ENCODE peak calls at places on chromosomes 4 and X, in four cellular contexts. X is mesendoderm, N is PC-3, B is mesenchymal stem cell. Q is an unnamed sample.

GRCh38 chr4:24473309-24473721 is 111.0 kb downstream of the DHX15 start:
- DNase-seq in N (peak), B (peak), X (peak), Q (peak)

GRCh38 chr4:174152717-174153466 is 130.6 kb downstream of the FBXO8 start:
- DNase-seq in B (peak), N (no peak), X (peak), Q (no peak)

GRCh38 chr4:113157086-113157857 is 107.8 kb downstream of the ANK2 start:
- DNase-seq in X (peak), N (no peak), B (no peak), Q (no peak)

GRCh38 chr4:78022517-78022916 is 34.6 kb upstream of the FRAS1 start:
- DNase-seq in B (no peak), N (no peak), X (no peak), Q (no peak)

GRCh38 chr4:1075809-1076524 is 37.4 kb downstream of the RNF212 start:
- DNase-seq in B (no peak), N (no peak), X (no peak), Q (no peak)

GRCh38 chrX:24026403-24026801 is 584 bp downstream of the KLHL15 start:
- DNase-seq in X (peak), N (no peak), B (peak), Q (no peak)

GRCh38 chrX:47160781-47161180 is 15.8 kb downstream of the RBM10 start:
- DNase-seq in N (no peak), X (no peak), B (no peak), Q (no peak)

GRCh38 chr4:122309988-122310626 is 68.7 kb upstream of the ADAD1 start:
- DNase-seq in X (peak), B (peak), N (peak), Q (no peak)

GRCh38 chr4:147509386-147509785 is 28.5 kb downstream of the EDNRA start:
- DNase-seq in X (no peak), B (no peak), N (no peak), Q (no peak)

GRCh38 chr4:40283968-40284367 is 51.2 kb upstream of the CHRNA9 start:
- DNase-seq in B (no peak), N (peak), X (peak), Q (peak)

GRCh38 chr4:10281996-10282395 is 165.4 kb upstream of the WDR1 start:
- DNase-seq in N (no peak), X (no peak), B (no peak), Q (no peak)

GRCh38 chrX:384861-385260 is 1.8 kb downstream of the PPP2R3B start:
- DNase-seq in N (no peak), X (no peak), B (no peak), Q (no peak)

GRCh38 chr4:136505020-136505419 is 1027.3 kb downstream of the PCDH18 start:
- DNase-seq in X (peak), B (peak), N (no peak), Q (peak)

GRCh38 chr4:75820197-75820596 is 82.1 kb downstream of the PPEF2 start:
- DNase-seq in N (no peak), B (no peak), X (no peak), Q (no peak)
- H3K4me2 ChIP-seq in N (no peak), B (no peak), X (no peak), Q (no peak)

GRCh38 chrX:68835468-68835867 is 6.6 kb downstream of the EFNB1 start:
- DNase-seq in X (no peak), N (no peak), B (no peak), Q (no peak)

GRCh38 chrX:68835104-68835442 is 6.3 kb downstream of the EFNB1 start:
- DNase-seq in B (no peak), X (no peak), N (no peak), Q (no peak)

GRCh38 chrX:68833855-68834331 is 5.1 kb downstream of the EFNB1 start:
- DNase-seq in B (no peak), X (no peak), N (peak), Q (no peak)

GRCh38 chrX:68833448-68833805 is 4.6 kb downstream of the EFNB1 start:
- DNase-seq in N (no peak), X (no peak), B (no peak), Q (no peak)

GRCh38 chrX:68834371-68835103 is 5.7 kb downstream of the EFNB1 start:
- DNase-seq in N (no peak), B (no peak), X (no peak), Q (no peak)
- H3K4me2 ChIP-seq in N (peak), B (no peak), X (no peak), Q (no peak)

DNA sequence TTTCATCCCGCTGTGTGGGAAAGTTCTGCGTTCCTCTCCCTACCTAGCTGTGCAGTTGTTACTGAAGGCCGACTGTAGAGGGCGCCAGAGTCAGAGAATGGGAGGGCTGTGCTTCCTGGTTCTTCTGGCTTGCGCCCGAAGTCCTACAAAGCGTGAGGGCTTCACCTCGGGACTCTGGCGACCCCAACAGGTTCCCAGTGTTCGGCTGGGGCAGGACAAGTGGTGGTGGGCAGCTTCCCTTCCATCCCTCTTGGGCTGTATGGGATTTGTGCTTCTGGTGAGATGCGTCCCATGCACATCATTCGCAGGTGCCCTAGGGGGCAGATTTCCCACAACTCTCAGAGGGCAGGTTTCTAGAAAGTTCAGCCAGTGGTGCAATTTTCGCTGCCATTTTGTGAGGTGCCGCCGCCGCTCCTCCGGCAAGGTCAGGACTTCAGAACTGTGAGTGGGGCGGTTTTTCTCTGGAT is 27.3 kb downstream of the CT45A3 start:
- DNase-seq in X (no peak), B (no peak), N (peak), Q (no peak)
- H3K4me2 ChIP-seq in X (no peak), B (no peak), N (peak), Q (no peak)

DNA sequence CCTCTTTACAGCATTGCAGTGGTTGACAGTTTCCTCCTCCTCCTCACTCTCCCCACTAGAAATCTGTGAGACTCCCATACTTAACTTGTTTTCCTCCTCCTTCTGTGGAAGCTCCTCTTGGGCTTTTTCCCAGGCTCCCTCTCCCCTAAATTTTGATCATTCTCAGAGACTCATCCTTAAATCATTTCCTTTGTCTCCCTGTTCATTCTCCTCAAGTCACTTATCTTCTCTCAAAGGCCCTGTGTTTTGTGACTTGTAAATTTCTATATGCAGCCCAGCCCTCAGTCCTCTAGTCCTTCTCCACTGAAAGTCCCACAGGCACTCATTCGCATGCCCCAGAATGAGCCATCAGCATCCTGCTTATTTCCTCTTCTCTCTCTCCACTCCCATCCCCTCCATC is 171.8 kb downstream of the SOWAHB start:
- DNase-seq in B (no peak), X (peak), N (no peak), Q (no peak)
- H3K4me2 ChIP-seq in B (no peak), X (no peak), N (no peak), Q (peak)

DNA sequence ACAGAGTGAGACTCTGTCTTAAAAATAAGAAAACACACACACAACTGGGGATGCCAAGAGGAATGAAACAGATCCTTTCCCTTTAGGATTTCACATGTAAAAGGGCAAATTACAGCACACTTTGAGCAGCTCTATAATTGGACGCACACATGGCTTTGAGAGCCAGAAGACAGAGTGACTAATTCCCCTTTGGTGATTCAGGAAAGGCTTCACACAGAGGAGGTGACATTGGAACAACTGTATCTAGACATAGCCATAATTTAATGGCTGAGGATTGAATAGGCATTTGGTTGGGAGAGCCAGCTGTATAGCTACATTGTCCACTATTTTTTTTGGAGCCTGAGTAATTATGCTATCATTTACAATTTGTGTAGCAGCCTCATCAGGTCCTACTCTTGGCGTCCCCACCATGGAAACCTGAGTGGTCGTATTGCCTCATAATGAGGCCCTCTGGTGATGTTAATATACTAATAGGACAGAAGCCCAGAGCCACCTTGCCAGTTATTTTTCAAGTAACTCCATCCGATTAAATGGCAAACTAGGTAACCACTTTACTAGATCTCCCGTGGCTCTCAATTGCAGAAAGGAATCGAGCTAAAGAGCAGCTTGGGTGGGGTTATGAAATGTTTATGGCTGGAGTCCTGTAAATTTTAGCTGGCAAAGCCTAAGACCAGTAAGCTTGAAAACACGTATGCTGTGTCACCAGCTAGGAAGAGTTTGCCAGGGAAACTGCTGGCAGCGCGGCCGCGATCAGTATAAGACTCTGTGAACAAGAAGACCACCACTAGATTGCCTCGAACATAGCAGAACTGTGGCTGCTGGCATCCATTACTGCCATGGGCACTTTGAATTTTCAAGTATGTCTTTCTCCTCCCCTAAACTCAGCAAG is 8.4 kb upstream of the PPEF1 start:
- DNase-seq in B (no peak), X (no peak), N (no peak), Q (no peak)
- H3K4me2 ChIP-seq in B (no peak), X (no peak), N (no peak), Q (no peak)

DNA sequence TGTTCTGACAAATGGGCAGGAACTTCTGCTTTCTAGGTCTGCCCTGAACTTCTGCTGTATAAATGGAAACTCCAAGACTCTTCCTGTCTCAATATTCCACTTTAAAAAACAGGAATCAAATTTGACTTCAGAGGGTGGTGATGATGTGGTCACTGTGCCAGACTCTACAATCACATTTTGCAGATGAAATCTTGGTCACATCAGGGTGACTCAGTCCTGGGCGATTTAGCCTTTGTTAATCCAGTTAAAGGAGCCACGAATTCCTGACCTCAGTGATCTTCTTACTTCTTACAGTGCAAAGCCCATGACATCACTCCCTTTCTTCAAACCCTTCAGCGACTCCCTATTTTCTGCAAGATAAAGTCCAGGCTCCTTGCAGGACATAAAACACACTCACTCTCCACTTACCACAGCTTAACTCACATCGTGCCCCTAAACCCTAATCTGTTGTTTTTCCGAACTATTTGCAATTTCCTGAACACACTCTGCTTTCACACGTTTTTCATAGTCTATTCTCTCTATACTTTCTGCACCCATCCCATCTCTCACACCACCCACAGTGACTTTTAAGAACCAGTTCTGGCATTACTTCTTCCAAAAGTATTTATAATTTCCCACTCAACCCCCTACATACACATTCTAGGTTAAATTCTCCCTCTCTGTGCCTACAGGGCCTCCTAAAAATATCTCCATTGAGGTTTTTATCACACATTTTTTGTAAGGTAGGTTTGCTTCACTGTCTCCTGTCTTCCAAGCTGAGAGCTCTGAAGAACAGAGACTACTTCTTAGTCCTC is 11.1 kb downstream of the GASK1B start:
- DNase-seq in N (peak), B (peak), X (peak), Q (peak)
- H3K4me2 ChIP-seq in N (no peak), B (no peak), X (no peak), Q (peak)